ENCODE peak calls at places on chromosomes 2 and 18, in nine cellular contexts. A, S, U, O, G, T, P, H and B are unnamed samples.
A peak's percentile ranks its signal among the peaks of the same experiment; 100 is the strongest.

GRCh38 chr2:54423213-54423612 is 32.9 kb upstream of the SPTBN1 start:
- DNase-seq in A (no peak), S (no peak), U (no peak), O (peak; percentile 67), G (no peak), T (no peak), P (peak; percentile 85), H (no peak), B (no peak)

GRCh38 chr2:152962446-152962845 is 244.0 kb downstream of the ARL6IP6 start:
- DNase-seq in A (no peak), S (no peak), U (no peak), O (no peak), G (no peak), T (no peak), P (no peak), H (no peak), B (no peak)

GRCh38 chr2:189995679-189996078 is 66.8 kb downstream of the MSTN start:
- DNase-seq in A (no peak), S (no peak), U (no peak), O (no peak), G (no peak), T (no peak), P (no peak), H (no peak), B (no peak)

GRCh38 chr18:8706545-8706980 is 1.2 kb downstream of the MTCL1 start:
- DNase-seq in A (no peak), S (no peak), U (no peak), O (no peak), G (no peak), T (no peak), P (peak; percentile 43), H (no peak), B (no peak)

GRCh38 chr18:23596183-23596582 is 9.9 kb upstream of the NPC1 start:
- DNase-seq in A (no peak), S (no peak), U (no peak), O (no peak), G (no peak), T (no peak), P (no peak), H (no peak), B (no peak)

GRCh38 chr2:28691774-28692281 is 59.8 kb upstream of the PPP1CB start:
- DNase-seq in A (no peak), S (no peak), U (no peak), O (no peak), G (peak; percentile 70), T (no peak), P (no peak), H (no peak), B (no peak)

GRCh38 chr2:150586858-150587257 is 99.4 kb upstream of the RND3 start:
- DNase-seq in A (no peak), S (no peak), U (no peak), O (no peak), G (no peak), T (peak; percentile 68), P (no peak), H (no peak), B (no peak)

GRCh38 chr2:46248171-46248570 is 49.0 kb upstream of the EPAS1 start:
- DNase-seq in A (peak; percentile 61), S (no peak), U (no peak), O (no peak), G (no peak), T (no peak), P (no peak), H (no peak), B (no peak)

GRCh38 chr2:79638410-79638809 is 125.6 kb downstream of the CTNNA2 start:
- DNase-seq in A (no peak), S (no peak), U (no peak), O (no peak), G (no peak), T (no peak), P (no peak), H (no peak), B (no peak)

GRCh38 chr2:48195168-48195567 is 288.9 kb upstream of the FBXO11 start:
- DNase-seq in A (no peak), S (no peak), U (no peak), O (no peak), G (no peak), T (no peak), P (no peak), H (no peak), B (no peak)

GRCh38 chr18:52326001-52326400 is 14.0 kb upstream of the DCC start:
- DNase-seq in A (no peak), S (no peak), U (no peak), O (no peak), G (peak; percentile 46), T (no peak), P (no peak), H (no peak), B (no peak)

GRCh38 chr2:201900362-201900761 is 94.0 kb downstream of the CDK15 start:
- DNase-seq in A (no peak), S (no peak), U (no peak), O (no peak), G (no peak), T (no peak), P (peak; percentile 47), H (no peak), B (no peak)

GRCh38 chr18:79784965-79785770 is 12.6 kb upstream of the KCNG2 start:
- DNase-seq in A (no peak), S (no peak), U (no peak), O (no peak), G (peak; percentile 48), T (no peak), P (no peak), H (no peak), B (no peak)

GRCh38 chr2:38737925-38738324 is 13.2 kb downstream of the SRSF7 start:
- DNase-seq in A (no peak), S (no peak), U (no peak), O (no peak), G (no peak), T (no peak), P (no peak), H (no peak), B (no peak)

GRCh38 chr2:58106896-58107295 is 60.3 kb downstream of the VRK2 start:
- DNase-seq in A (no peak), S (no peak), U (no peak), O (no peak), G (no peak), T (no peak), P (no peak), H (no peak), B (no peak)

GRCh38 chr2:113180131-113180946 is 6.6 kb downstream of the PSD4 start:
- DNase-seq in A (no peak), S (no peak), U (no peak), O (no peak), G (no peak), T (no peak), P (no peak), H (no peak), B (no peak)

GRCh38 chr2:25322313-25322712 is 19.4 kb downstream of the DNMT3A start:
- DNase-seq in A (no peak), S (no peak), U (no peak), O (no peak), G (no peak), T (no peak), P (no peak), H (no peak), B (no peak)

GRCh38 chr2:182586426-182586825 is 129.6 kb upstream of the DNAJC10 start:
- DNase-seq in A (no peak), S (no peak), U (no peak), O (no peak), G (no peak), T (no peak), P (no peak), H (peak; percentile 30), B (no peak)

GRCh38 chr2:3666613-3666975 is 8.6 kb downstream of the ALLC start:
- DNase-seq in A (no peak), S (no peak), U (no peak), O (no peak), G (no peak), T (no peak), P (no peak), H (no peak), B (no peak)

GRCh38 chr2:157837851-157838441 is 38.2 kb downstream of the ACVR1 start:
- DNase-seq in A (peak; percentile 86), S (no peak), U (no peak), O (peak; percentile 57), G (no peak), T (no peak), P (peak; percentile 32), H (no peak), B (no peak)